ENCODE peak calls at places on chromosomes 6 and 20, in eight cellular contexts. W is MM.1S, Y is suprapubic skin, O is kidney, J is psoas muscle, M is IMR-90, T is H9, D is hepatocyte. Q is an unnamed sample. For H3K4me1, the result is how much of the 10 kb centered on the place peaks cover.

GRCh38 chr6:142566628-142567396 is 265.0 kb downstream of the ADGRG6 start:
- DNase-seq in D (peak), W (peak), Y (no peak), J (no peak), M (peak), T (peak), O (no peak), Q (peak)

GRCh38 chr20:57620999-57621398 is 773 bp upstream of the ZBP1 start:
- DNase-seq in Y (no peak), M (no peak), O (peak), T (no peak), W (peak), D (no peak), J (no peak), Q (peak)

GRCh38 chr6:124770131-124770530 is 192.1 kb upstream of the RNF217 start:
- DNase-seq in T (no peak), W (no peak), O (no peak), D (no peak), Y (no peak), M (no peak), J (no peak), Q (no peak)

GRCh38 chr6:52352239-52353008 is 9.5 kb upstream of the PAQR8 start:
- DNase-seq in Y (no peak), O (no peak), J (no peak), W (peak), M (peak), T (no peak), D (peak), Q (no peak)

GRCh38 chr6:6811151-6812002 is 222.9 kb downstream of the LY86 start:
- DNase-seq in D (peak), O (no peak), W (peak), T (peak), J (no peak), M (peak), Y (no peak), Q (no peak)

GRCh38 chr6:34205466-34205865 is 31.2 kb upstream of the HMGA1 start:
- DNase-seq in Y (no peak), D (no peak), M (peak), O (peak), T (no peak), W (no peak), J (peak), Q (no peak)

GRCh38 chr6:2714359-2714895 is 36.3 kb downstream of the MYLK4 start:
- DNase-seq in D (no peak), Y (no peak), W (no peak), J (no peak), T (no peak), O (no peak), M (peak), Q (no peak)

GRCh38 chr20:4069741-4070140 is 54.4 kb upstream of the RNF24 start:
- DNase-seq in M (peak), J (no peak), D (no peak), W (no peak), Y (no peak), O (no peak), T (no peak), Q (peak)

GRCh38 chr6:108582618-108583017 is 21.9 kb downstream of the FOXO3 start:
- DNase-seq in W (no peak), Y (no peak), D (no peak), T (no peak), J (no peak), O (no peak), M (no peak), Q (no peak)

GRCh38 chr20:58014628-58015315 is 213.7 kb downstream of the ANKRD60 start:
- DNase-seq in Y (no peak), O (no peak), D (no peak), J (no peak), T (peak), M (no peak), W (no peak), Q (no peak)

GRCh38 chr20:38878798-38879197 is 47.4 kb upstream of the FAM83D start:
- DNase-seq in M (peak), T (peak), W (no peak), J (no peak), O (no peak), D (peak), Y (no peak), Q (no peak)

GRCh38 chr20:4637081-4637797 is 84.5 kb upstream of the PRND start:
- DNase-seq in T (no peak), D (peak), M (peak), W (no peak), O (no peak), J (no peak), Y (no peak), Q (no peak)

GRCh38 chr20:58867211-58867610 is 14.7 kb downstream of the GNAS start:
- DNase-seq in Y (no peak), W (no peak), M (no peak), T (no peak), O (no peak), D (no peak), J (no peak), Q (no peak)

GRCh38 chr6:128508588-128509296 is 11.7 kb downstream of the PTPRK start:
- DNase-seq in J (no peak), W (no peak), O (no peak), D (peak), Y (no peak), T (no peak), M (peak), Q (no peak)

GRCh38 chr6:130775421-130776012 is 51.7 kb upstream of the SMLR1 start:
- DNase-seq in Y (no peak), D (no peak), J (no peak), M (peak), T (no peak), O (no peak), W (no peak), Q (no peak)

GRCh38 chr6:128204621-128205020 is 303.8 kb upstream of the THEMIS start:
- DNase-seq in J (no peak), W (no peak), O (no peak), T (no peak), Y (no peak), D (no peak), M (no peak), Q (no peak)

GRCh38 chr6:43953794-43954310 is 173.4 kb downstream of the MRPL14 start:
- DNase-seq in J (peak), O (peak), T (peak), W (no peak), M (no peak), D (peak), Y (no peak), Q (no peak)

GRCh38 chr6:163165922-163166321 is 248.6 kb upstream of the QKI start:
- DNase-seq in J (no peak), Y (no peak), O (no peak), D (no peak), T (no peak), M (no peak), W (no peak), Q (no peak)

GRCh38 chr20:20946122-20946759 is 159.9 kb downstream of the LINC00237 start:
- DNase-seq in W (no peak), J (no peak), T (no peak), Y (no peak), D (no peak), O (no peak), M (no peak), Q (no peak)

GRCh38 chr6:97081010-97081573 is 156.6 kb downstream of the KLHL32 start:
- DNase-seq in M (no peak), J (no peak), T (no peak), D (no peak), W (no peak), O (no peak), Y (no peak), Q (no peak)

GRCh38 chr6:31907158-31907813 is 5.4 kb upstream of the ZBTB12 start:
- DNase-seq in T (no peak), W (no peak), O (no peak), Y (no peak), D (no peak), J (no peak), M (peak), Q (no peak)

GRCh38 chr6:70956191-70956450 is 739 bp downstream of the B3GAT2 start:
- DNase-seq in T (no peak), D (no peak), M (no peak), O (no peak), J (no peak), W (no peak), Y (no peak), Q (no peak)

GRCh38 chr6:110399219-110400071 is 15.9 kb downstream of the DDO start:
- DNase-seq in Y (no peak), M (no peak), D (no peak), O (peak), J (no peak), T (no peak), W (no peak), Q (no peak)

GRCh38 chr6:24858154-24858801 is 59.6 kb upstream of the ARMH2 start:
- DNase-seq in J (no peak), W (peak), Y (no peak), M (no peak), D (no peak), T (no peak), O (no peak), Q (no peak)

GRCh38 chr6:161660666-161661571 is 387.1 kb upstream of the AGPAT4 start:
- DNase-seq in T (no peak), W (no peak), M (no peak), J (no peak), D (no peak), O (no peak), Y (no peak), Q (no peak)

GRCh38 chr6:139520321-139520768 is 145.9 kb upstream of the CITED2 start:
- DNase-seq in W (no peak), Y (no peak), M (no peak), J (no peak), O (no peak), D (no peak), T (no peak), Q (no peak)

GRCh38 chr6:52340603-52340880 is 21.4 kb upstream of the PAQR8 start:
- DNase-seq in T (no peak), M (no peak), W (no peak), O (no peak), J (no peak), D (no peak), Y (no peak), Q (no peak)

GRCh38 chr20:6654490-6655247 is 112.8 kb upstream of the BMP2 start:
- DNase-seq in W (no peak), D (peak), M (no peak), Y (no peak), T (no peak), J (no peak), O (no peak), Q (no peak)

GRCh38 chr6:105902401-105903031 is 183.6 kb upstream of the PRDM1 start:
- DNase-seq in M (peak), Y (no peak), J (no peak), T (no peak), D (no peak), W (no peak), O (no peak), Q (no peak)

GRCh38 chr6:142074516-142074915 is 58.2 kb upstream of the GJE1 start:
- DNase-seq in J (no peak), M (peak), D (no peak), T (no peak), W (no peak), O (no peak), Y (no peak), Q (no peak)

GRCh38 chr20:37327748-37328147 is 18.2 kb upstream of the SRC start:
- DNase-seq in M (peak), T (no peak), D (peak), J (peak), O (no peak), W (no peak), Y (peak), Q (peak)

GRCh38 chr6:11329841-11330765 is 97.6 kb upstream of the NEDD9 start:
- DNase-seq in J (no peak), T (no peak), W (no peak), O (no peak), D (peak), M (no peak), Y (no peak), Q (no peak)

GRCh38 chr6:145086197-145086596 is 649.1 kb downstream of the EPM2A start:
- DNase-seq in J (no peak), D (no peak), T (peak), Y (no peak), M (no peak), O (no peak), W (no peak), Q (no peak)

GRCh38 chr20:20463933-20464374 is 96.0 kb downstream of the INSM1 start:
- DNase-seq in Y (no peak), T (peak), W (no peak), D (no peak), M (no peak), J (no peak), O (no peak), Q (no peak)

GRCh38 chr6:77650098-77650663 is 2.7 kb upstream of the MEI4 start:
- DNase-seq in M (no peak), Y (no peak), T (peak), W (peak), J (peak), O (peak), D (peak), Q (no peak)

GRCh38 chr6:31677955-31678354 is 2.9 kb downstream of the LY6G5C start:
- DNase-seq in W (no peak), Y (no peak), J (no peak), M (no peak), D (no peak), T (no peak), O (no peak), Q (no peak)

GRCh38 chr6:158174514-158174913 is 6.4 kb downstream of the GTF2H5 start:
- DNase-seq in T (no peak), Y (no peak), D (no peak), M (peak), O (no peak), W (no peak), J (no peak), Q (no peak)
- H3K4me1 ChIP-seq in T (under half), Y (under half), D (under half), M (under half), O (under half), W (under half), J (under half), Q (under half)

DNA sequence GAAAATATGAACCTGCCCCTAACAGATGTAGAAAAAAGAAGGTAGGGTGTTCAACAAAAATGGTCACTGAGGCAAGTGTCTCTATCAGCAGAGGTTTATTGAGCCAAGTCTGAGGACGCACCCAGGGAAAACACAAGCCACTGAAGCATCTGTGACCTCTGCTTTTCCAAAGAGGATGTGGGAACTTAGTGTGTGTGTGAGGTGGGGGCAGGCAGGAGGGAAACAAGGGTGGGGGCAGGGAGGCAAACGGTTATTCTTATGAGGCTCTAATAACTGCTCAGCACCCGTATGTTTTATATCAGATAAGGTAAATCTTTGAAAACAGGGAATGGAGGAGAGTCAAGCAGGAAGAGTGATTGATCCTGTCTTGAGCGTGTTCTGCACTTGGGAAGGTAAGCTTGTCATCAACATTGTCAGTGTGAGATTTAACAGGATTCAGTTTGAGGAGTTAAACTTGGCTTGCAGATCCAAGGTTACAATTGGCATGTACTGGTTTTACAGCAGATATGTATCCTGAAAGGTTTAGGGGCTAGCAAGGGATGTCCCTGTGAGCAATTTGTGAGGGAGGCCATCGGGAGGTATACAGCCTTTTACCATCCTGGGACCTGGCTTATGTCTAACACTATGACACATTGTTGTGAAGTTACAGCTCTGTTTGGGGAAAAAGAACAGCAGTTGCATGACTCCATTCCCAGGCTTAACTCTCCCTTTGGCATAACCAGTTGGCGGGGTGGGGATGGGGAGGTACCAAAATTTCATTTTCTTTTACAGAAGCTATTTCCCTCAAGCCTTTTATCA is 33.7 kb downstream of the NINL start:
- DNase-seq in T (no peak), W (no peak), Y (no peak), M (no peak), D (no peak), J (no peak), O (no peak), Q (no peak)
- H3K27ac ChIP-seq in T (no peak), W (no peak), Y (no peak), M (no peak), D (peak), J (no peak), O (no peak), Q (no peak)

GRCh38 chr6:149149682-149150081 is 167.8 kb upstream of the TAB2 start:
- DNase-seq in T (no peak), J (no peak), O (no peak), Y (no peak), M (no peak), W (no peak), D (no peak), Q (no peak)

GRCh38 chr6:149152521-149152920 is 165.0 kb upstream of the TAB2 start:
- DNase-seq in O (no peak), D (no peak), T (no peak), W (no peak), M (no peak), J (no peak), Y (no peak), Q (no peak)

GRCh38 chr6:149153100-149153499 is 164.4 kb upstream of the TAB2 start:
- DNase-seq in O (no peak), J (no peak), D (no peak), Y (no peak), M (no peak), T (no peak), W (no peak), Q (no peak)

GRCh38 chr6:149150301-149150700 is 167.2 kb upstream of the TAB2 start:
- DNase-seq in D (no peak), J (no peak), T (no peak), Y (no peak), O (no peak), W (no peak), M (no peak), Q (no peak)

GRCh38 chr6:149150999-149151398 is 166.5 kb upstream of the TAB2 start:
- DNase-seq in J (no peak), M (no peak), D (no peak), W (no peak), O (no peak), Y (no peak), T (no peak), Q (no peak)
- H3K4me1 ChIP-seq in J (under half), M (under half), D (under half), W (under half), O (under half), Y (under half), T (under half), Q (under half)

GRCh38 chr20:33516882-33517281 is 27.0 kb downstream of the CBFA2T2 start:
- DNase-seq in W (peak), D (no peak), Y (no peak), M (peak), T (no peak), O (no peak), J (no peak), Q (no peak)
- H3K27ac ChIP-seq in W (peak), D (peak), Y (no peak), M (no peak), T (no peak), O (peak), J (no peak), Q (no peak)

GRCh38 chr6:357791-358341 is 33.7 kb upstream of the IRF4 start:
- DNase-seq in T (no peak), Y (no peak), J (no peak), M (no peak), D (no peak), O (peak), W (no peak), Q (peak)

GRCh38 chr6:359261-360035 is 32.1 kb upstream of the IRF4 start:
- DNase-seq in D (no peak), T (no peak), M (no peak), W (no peak), Y (no peak), O (peak), J (no peak), Q (no peak)

GRCh38 chr6:357261-357790 is 34.2 kb upstream of the IRF4 start:
- DNase-seq in Y (no peak), T (no peak), D (no peak), W (no peak), J (no peak), M (no peak), O (peak), Q (no peak)

GRCh38 chr6:358847-359246 is 32.7 kb upstream of the IRF4 start:
- DNase-seq in T (no peak), W (no peak), D (no peak), Y (no peak), J (no peak), O (no peak), M (no peak), Q (peak)

GRCh38 chr6:358432-358831 is 33.1 kb upstream of the IRF4 start:
- DNase-seq in O (peak), J (no peak), Y (no peak), M (no peak), W (no peak), T (no peak), D (no peak), Q (peak)
- H3K4me1 ChIP-seq in O (under half), J (under half), Y (under half), M (under half), W (under half), T (under half), D (under half), Q (under half)

Q was measured in tibial artery.